ENCODE peak calls at places on chromosomes 13 and 19, in eight cellular contexts. O is lung, N is left ventricle myocardium inferior, I is breast epithelium, Y is left lung, T is Peyer's patch, E is gastrocnemius medialis, A is stomach. C is an unnamed sample.
A peak's percentile ranks its signal among the peaks of the same experiment; 100 is the strongest.

GRCh38 chr13:94433055-94433947 is 46.2 kb downstream of the DCT start:
- DNase-seq in T (peak; percentile 45), E (no peak), O (no peak), N (no peak), I (no peak), Y (no peak), A (no peak), C (no peak)

GRCh38 chr19:46181386-46181774 is 33.3 kb downstream of the IGFL2 start:
- DNase-seq in A (no peak), O (no peak), T (no peak), N (no peak), I (no peak), E (no peak), Y (no peak), C (no peak)

GRCh38 chr13:42155251-42155650 is 106.8 kb downstream of the DGKH start:
- DNase-seq in A (no peak), O (no peak), Y (no peak), T (no peak), I (no peak), E (no peak), N (no peak), C (no peak)

GRCh38 chr13:32902898-32903297 is 113.3 kb upstream of the KL start:
- DNase-seq in I (no peak), A (peak; percentile 44), Y (peak; percentile 45), O (no peak), T (peak; percentile 57), E (peak; percentile 31), N (peak; percentile 85), C (peak; percentile 91)

GRCh38 chr19:33521480-33522370 is at the start of gene PEPD:
- DNase-seq in A (peak; percentile 90), Y (peak; percentile 91), O (peak; percentile 90), E (peak; percentile 82), N (peak; percentile 93), T (peak; percentile 95), I (peak; percentile 86), C (peak; percentile 95)

GRCh38 chr13:40985596-40986327 is 33.4 kb downstream of the ELF1 start:
- DNase-seq in Y (no peak), I (no peak), E (no peak), T (no peak), A (no peak), O (no peak), N (no peak), C (no peak)

GRCh38 chr13:114234266-114234644 is 442 bp upstream of the CDC16 start:
- DNase-seq in A (no peak), Y (no peak), T (no peak), N (no peak), O (no peak), E (no peak), I (no peak), C (no peak)

GRCh38 chr13:113423225-113424170 is 29.8 kb downstream of the ADPRHL1 start:
- DNase-seq in Y (no peak), E (no peak), T (no peak), A (no peak), N (no peak), I (no peak), O (no peak), C (no peak)

GRCh38 chr19:19460761-19461265 is 54.5 kb downstream of the TSSK6 start:
- DNase-seq in O (peak; percentile 37), N (peak; percentile 69), A (peak; percentile 40), I (no peak), T (peak; percentile 79), Y (peak; percentile 71), E (peak; percentile 54), C (peak; percentile 78)

GRCh38 chr13:51282322-51282721 is 57.2 kb upstream of the SERPINE3 start:
- DNase-seq in T (no peak), I (no peak), N (peak; percentile 57), A (peak; percentile 65), E (no peak), Y (no peak), O (no peak), C (no peak)

GRCh38 chr19:801030-801860 is 4.0 kb downstream of the PTBP1 start:
- DNase-seq in N (peak; percentile 88), T (peak; percentile 61), O (peak; percentile 79), I (no peak), E (no peak), Y (peak; percentile 75), A (peak; percentile 84), C (peak; percentile 94)

GRCh38 chr13:59641261-59641660 is 522.5 kb downstream of the DIAPH3 start:
- DNase-seq in N (no peak), E (no peak), A (no peak), O (no peak), I (no peak), T (no peak), Y (no peak), C (no peak)

GRCh38 chr19:5451494-5451893 is 3.7 kb upstream of the ZNRF4 start:
- DNase-seq in O (no peak), N (no peak), T (no peak), Y (no peak), E (no peak), A (no peak), I (no peak), C (no peak)

GRCh38 chr13:66520511-66521390 is 709.4 kb downstream of the PCDH9 start:
- DNase-seq in E (no peak), A (no peak), O (no peak), I (no peak), T (no peak), N (no peak), Y (no peak), C (no peak)

GRCh38 chr13:33571618-33572017 is 246.3 kb upstream of the RFC3 start:
- DNase-seq in T (no peak), I (no peak), E (no peak), O (no peak), N (no peak), Y (no peak), A (no peak), C (no peak)

GRCh38 chr13:99352351-99353271 is 45.4 kb upstream of the GPR183 start:
- DNase-seq in E (no peak), Y (no peak), T (no peak), I (no peak), A (no peak), N (no peak), O (no peak), C (no peak)

GRCh38 chr19:13043285-13043684 is 48.0 kb downstream of the NFIX start:
- DNase-seq in I (no peak), Y (no peak), T (no peak), E (peak; percentile 63), A (no peak), N (no peak), O (no peak), C (no peak)

GRCh38 chr13:32443111-32443510 is 15.2 kb upstream of the N4BP2L1 start:
- DNase-seq in A (no peak), Y (no peak), T (peak; percentile 73), N (no peak), I (no peak), O (no peak), E (no peak), C (no peak)

GRCh38 chr13:113145496-113145895 is 13.0 kb upstream of the PROZ start:
- DNase-seq in E (no peak), I (no peak), T (no peak), Y (no peak), O (no peak), N (no peak), A (no peak), C (no peak)

DNA sequence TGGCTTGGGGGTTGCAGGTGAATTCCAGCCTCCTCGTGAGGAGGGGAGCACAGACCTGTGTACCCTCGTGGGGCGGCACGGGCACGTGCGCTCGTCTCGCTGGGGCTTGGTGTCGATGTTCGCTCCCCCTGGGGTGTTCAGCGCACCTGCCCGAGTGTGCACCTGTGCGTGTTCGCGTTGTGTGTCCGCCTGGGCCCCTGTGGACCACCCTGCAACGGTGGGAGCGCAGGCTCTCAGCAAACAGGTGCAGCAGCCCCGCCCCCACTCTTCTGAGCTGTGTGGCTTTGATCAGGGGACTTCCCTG is 453 bp downstream of the SMIM17 start:
- DNase-seq in A (no peak), T (no peak), E (no peak), Y (no peak), N (no peak), I (no peak), O (no peak), C (no peak)
- H3K9me3 ChIP-seq in A (peaks cover 86% of the 10 kb centered on the region), T (peaks cover 19% of the 10 kb centered on the region), E (no peaks in the 10 kb centered on the region), Y (no peaks in the 10 kb centered on the region), N (peaks cover 13% of the 10 kb centered on the region), I (peaks cover 4% of the 10 kb centered on the region), O (peaks cover 37% of the 10 kb centered on the region), C (peaks cover 30% of the 10 kb centered on the region)

DNA sequence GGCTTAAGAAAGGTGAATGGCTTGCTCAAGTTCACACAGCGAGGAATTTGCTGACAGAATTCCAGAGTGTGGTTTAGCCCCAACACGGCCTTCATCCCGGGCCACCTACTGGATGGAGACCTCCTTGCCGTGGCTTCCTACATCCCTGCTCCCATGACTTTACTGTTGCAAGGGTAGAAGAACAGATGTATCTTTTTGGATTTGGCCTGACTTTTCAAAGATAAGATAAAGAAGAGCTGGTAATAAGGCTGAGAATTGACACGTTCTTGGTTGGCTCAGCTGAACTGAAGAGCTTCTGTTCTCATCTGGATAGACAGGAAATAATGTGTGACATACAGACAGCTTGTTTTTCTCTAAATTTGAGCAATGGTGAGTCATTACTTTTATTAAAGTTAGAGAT is 113.1 kb downstream of the KLF5 start:
- DNase-seq in N (no peak), E (no peak), A (no peak), T (no peak), I (no peak), O (no peak), Y (no peak), C (no peak)
- TF ChIP-seq CTCF in N (no peak), E (no peak), A (no peak), T (no peak), I (no peak), O (no peak), Y (no peak), C (no peak)

GRCh38 chr19:36363845-36364244 is 15.2 kb downstream of the ZFP14 start:
- DNase-seq in O (no peak), E (no peak), I (no peak), N (no peak), Y (no peak), A (no peak), T (no peak), C (no peak)
- H3K9me3 ChIP-seq in O (peaks cover 22% of the 10 kb centered on the region), E (no peaks in the 10 kb centered on the region), I (no peaks in the 10 kb centered on the region), N (no peaks in the 10 kb centered on the region), Y (no peaks in the 10 kb centered on the region), A (peaks cover 62% of the 10 kb centered on the region), T (no peaks in the 10 kb centered on the region), C (no peaks in the 10 kb centered on the region)

DNA sequence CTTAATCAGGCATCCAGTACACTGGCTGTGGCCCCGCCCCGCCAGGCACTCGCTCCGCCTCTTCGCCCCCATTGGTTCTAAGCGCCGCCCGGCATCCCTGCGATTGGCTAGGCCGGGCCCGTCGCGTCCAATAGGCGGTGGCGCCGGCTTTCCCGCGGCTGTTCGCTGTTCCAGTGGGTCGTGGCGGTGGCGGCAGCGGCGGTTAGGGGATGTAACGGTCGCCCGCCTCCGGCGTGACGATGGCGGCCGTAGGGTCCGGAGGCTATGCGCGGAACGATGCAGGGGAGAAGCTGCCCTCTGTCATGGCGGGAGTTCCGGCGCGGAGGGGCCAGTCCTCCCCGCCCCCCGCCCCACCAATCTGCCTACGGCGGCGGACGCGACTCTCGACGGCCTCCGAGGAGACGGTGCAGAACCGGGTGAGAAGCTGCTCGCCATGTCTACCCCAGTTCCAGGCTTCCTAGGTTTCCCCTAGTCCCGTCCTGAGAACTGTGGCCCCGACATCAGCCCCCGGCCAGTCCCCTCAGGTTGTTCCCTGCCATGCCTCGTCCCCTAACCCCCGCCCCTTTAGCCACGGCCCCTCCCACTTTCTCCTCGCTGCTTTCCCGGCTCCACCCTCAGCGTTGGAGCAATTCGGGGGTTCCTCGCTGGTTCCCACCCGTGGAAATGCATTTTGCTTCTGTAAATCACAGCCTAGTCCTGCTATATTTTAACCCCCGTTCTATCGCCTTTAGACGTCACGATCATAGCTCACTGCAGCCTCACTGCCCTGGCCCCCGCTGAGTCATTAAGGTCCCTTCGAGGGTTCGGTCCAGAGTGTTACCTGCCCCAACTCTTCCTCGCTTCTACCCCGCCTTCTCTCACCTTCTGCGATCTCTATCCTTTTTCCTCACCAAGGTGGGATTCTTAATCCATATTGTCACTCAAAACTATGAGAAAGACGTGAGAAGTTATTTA is at the start of gene WDR62:
- DNase-seq in N (peak; percentile 94), Y (peak; percentile 94), E (peak; percentile 89), O (peak; percentile 91), T (peak; percentile 96), A (peak; percentile 94), I (peak; percentile 93), C (peak; percentile 91)
- TF ChIP-seq CTCF in N (no peak), Y (no peak), E (no peak), O (no peak), T (no peak), A (no peak), I (no peak), C (no peak)